ENCODE peak calls at places on chromosomes 1 and 21, in eight cellular contexts. One of them, this sample, is unnamed.
A peak's percentile ranks its signal among the peaks of the same experiment; 100 is the strongest.

GRCh38 chr21:44986471-44987291 is 46.9 kb downstream of the SLX9 start:
- DNase-seq in gastrocnemius medialis: no peak
- DNase-seq in H54: no peak
- DNase-seq in adrenal gland: no peak
- DNase-seq in prostate gland: no peak
- DNase-seq in body of pancreas: peak; percentile 9
- DNase-seq in GM12892: no peak
- DNase-seq in endothelial cell of umbilical vein: no peak
- DNase-seq in this sample: no peak

GRCh38 chr1:210527091-210527490 is 198.4 kb downstream of the HHAT start:
- DNase-seq in adrenal gland: no peak
- DNase-seq in prostate gland: no peak
- DNase-seq in gastrocnemius medialis: no peak
- DNase-seq in body of pancreas: no peak
- DNase-seq in endothelial cell of umbilical vein: no peak
- DNase-seq in GM12892: no peak
- DNase-seq in H54: no peak
- DNase-seq in this sample: no peak

GRCh38 chr21:32599146-32599925 is 12.8 kb downstream of the CFAP298 start:
- DNase-seq in H54: no peak
- DNase-seq in gastrocnemius medialis: no peak
- DNase-seq in endothelial cell of umbilical vein: no peak
- DNase-seq in adrenal gland: no peak
- DNase-seq in GM12892: no peak
- DNase-seq in prostate gland: no peak
- DNase-seq in body of pancreas: peak; percentile 65
- DNase-seq in this sample: no peak

GRCh38 chr1:5478156-5478695 is 514.0 kb downstream of the NPHP4 start:
- DNase-seq in adrenal gland: no peak
- DNase-seq in gastrocnemius medialis: no peak
- DNase-seq in body of pancreas: peak; percentile 38
- DNase-seq in H54: no peak
- DNase-seq in endothelial cell of umbilical vein: no peak
- DNase-seq in GM12892: no peak
- DNase-seq in prostate gland: no peak
- DNase-seq in this sample: no peak

GRCh38 chr1:119662034-119662437 is 14.0 kb upstream of the ZNF697 start:
- DNase-seq in endothelial cell of umbilical vein: no peak
- DNase-seq in body of pancreas: no peak
- DNase-seq in H54: no peak
- DNase-seq in GM12892: peak; percentile 16
- DNase-seq in adrenal gland: no peak
- DNase-seq in gastrocnemius medialis: no peak
- DNase-seq in prostate gland: no peak
- DNase-seq in this sample: no peak

GRCh38 chr1:78511334-78511733 is 20.6 kb downstream of the PTGFR start:
- DNase-seq in prostate gland: no peak
- DNase-seq in H54: no peak
- DNase-seq in endothelial cell of umbilical vein: no peak
- DNase-seq in body of pancreas: no peak
- DNase-seq in gastrocnemius medialis: no peak
- DNase-seq in adrenal gland: no peak
- DNase-seq in GM12892: no peak
- DNase-seq in this sample: no peak

GRCh38 chr1:44571712-44572571 is 102.3 kb downstream of the TMEM53 start:
- DNase-seq in endothelial cell of umbilical vein: peak; percentile 8
- DNase-seq in adrenal gland: no peak
- DNase-seq in prostate gland: no peak
- DNase-seq in body of pancreas: no peak
- DNase-seq in gastrocnemius medialis: no peak
- DNase-seq in H54: no peak
- DNase-seq in GM12892: no peak
- DNase-seq in this sample: peak; percentile 64

GRCh38 chr1:233183226-233184020 is 112.1 kb downstream of the PCNX2 start:
- DNase-seq in GM12892: no peak
- DNase-seq in endothelial cell of umbilical vein: no peak
- DNase-seq in prostate gland: no peak
- DNase-seq in gastrocnemius medialis: no peak
- DNase-seq in adrenal gland: no peak
- DNase-seq in body of pancreas: no peak
- DNase-seq in H54: no peak
- DNase-seq in this sample: no peak

GRCh38 chr1:39988618-39989343 is 33.8 kb downstream of the MFSD2A start:
- DNase-seq in prostate gland: peak; percentile 83
- DNase-seq in H54: no peak
- DNase-seq in adrenal gland: no peak
- DNase-seq in GM12892: no peak
- DNase-seq in body of pancreas: peak; percentile 26
- DNase-seq in endothelial cell of umbilical vein: peak; percentile 17
- DNase-seq in gastrocnemius medialis: no peak
- DNase-seq in this sample: no peak

GRCh38 chr21:46120301-46121285 is 22.7 kb downstream of the COL6A2 start:
- DNase-seq in body of pancreas: peak; percentile 7
- DNase-seq in H54: no peak
- DNase-seq in prostate gland: no peak
- DNase-seq in endothelial cell of umbilical vein: no peak
- DNase-seq in GM12892: peak; percentile 21
- DNase-seq in adrenal gland: peak; percentile 30
- DNase-seq in gastrocnemius medialis: no peak
- DNase-seq in this sample: no peak

GRCh38 chr1:81458186-81458585 is 342.5 kb upstream of the ADGRL2 start:
- DNase-seq in body of pancreas: no peak
- DNase-seq in H54: no peak
- DNase-seq in endothelial cell of umbilical vein: no peak
- DNase-seq in adrenal gland: no peak
- DNase-seq in gastrocnemius medialis: no peak
- DNase-seq in prostate gland: no peak
- DNase-seq in GM12892: no peak
- DNase-seq in this sample: no peak

GRCh38 chr1:40530735-40531380 is 579 bp upstream of the ZNF684 start:
- DNase-seq in GM12892: no peak
- DNase-seq in body of pancreas: no peak
- DNase-seq in gastrocnemius medialis: no peak
- DNase-seq in H54: no peak
- DNase-seq in endothelial cell of umbilical vein: no peak
- DNase-seq in adrenal gland: no peak
- DNase-seq in prostate gland: no peak
- DNase-seq in this sample: no peak

GRCh38 chr1:204672069-204672468 is 13.5 kb downstream of the LRRN2 start:
- DNase-seq in gastrocnemius medialis: no peak
- DNase-seq in prostate gland: no peak
- DNase-seq in adrenal gland: no peak
- DNase-seq in body of pancreas: no peak
- DNase-seq in endothelial cell of umbilical vein: no peak
- DNase-seq in H54: no peak
- DNase-seq in GM12892: no peak
- DNase-seq in this sample: no peak

GRCh38 chr1:206508956-206509355 is 1.6 kb downstream of the RASSF5 start:
- DNase-seq in prostate gland: peak; percentile 33
- DNase-seq in endothelial cell of umbilical vein: no peak
- DNase-seq in H54: no peak
- DNase-seq in body of pancreas: no peak
- DNase-seq in GM12892: no peak
- DNase-seq in adrenal gland: no peak
- DNase-seq in gastrocnemius medialis: no peak
- DNase-seq in this sample: no peak

GRCh38 chr1:206506405-206506802 is 927 bp upstream of the RASSF5 start:
- DNase-seq in prostate gland: no peak
- DNase-seq in gastrocnemius medialis: no peak
- DNase-seq in GM12892: no peak
- DNase-seq in H54: no peak
- DNase-seq in body of pancreas: no peak
- DNase-seq in adrenal gland: no peak
- DNase-seq in endothelial cell of umbilical vein: no peak
- DNase-seq in this sample: no peak

GRCh38 chr1:206508130-206508884 is 976 bp downstream of the RASSF5 start:
- DNase-seq in gastrocnemius medialis: no peak
- DNase-seq in prostate gland: no peak
- DNase-seq in GM12892: no peak
- DNase-seq in endothelial cell of umbilical vein: no peak
- DNase-seq in body of pancreas: peak; percentile 48
- DNase-seq in H54: no peak
- DNase-seq in adrenal gland: no peak
- DNase-seq in this sample: no peak

GRCh38 chr1:206506803-206507394 is 432 bp upstream of the RASSF5 start:
- DNase-seq in H54: no peak
- DNase-seq in prostate gland: no peak
- DNase-seq in adrenal gland: no peak
- DNase-seq in body of pancreas: no peak
- DNase-seq in endothelial cell of umbilical vein: no peak
- DNase-seq in GM12892: peak; percentile 49
- DNase-seq in gastrocnemius medialis: no peak
- DNase-seq in this sample: no peak

GRCh38 chr1:206507395-206508129 is at the start of gene RASSF5:
- DNase-seq in prostate gland: peak; percentile 89
- DNase-seq in GM12892: peak; percentile 81
- DNase-seq in adrenal gland: peak; percentile 94
- DNase-seq in endothelial cell of umbilical vein: peak; percentile 29
- DNase-seq in body of pancreas: peak; percentile 94
- DNase-seq in gastrocnemius medialis: peak; percentile 45
- DNase-seq in H54: peak; percentile 60
- DNase-seq in this sample: peak; percentile 46
- TF ChIP-seq POLR2A in prostate gland: peak; percentile 79
- TF ChIP-seq POLR2A in GM12892: peak; percentile 82
- TF ChIP-seq POLR2A in adrenal gland: peak; percentile 90
- TF ChIP-seq POLR2A in endothelial cell of umbilical vein: no peak
- TF ChIP-seq POLR2A in body of pancreas: peak; percentile 95
- TF ChIP-seq POLR2A in gastrocnemius medialis: peak; percentile 32
- TF ChIP-seq POLR2A in H54: peak; percentile 95
- TF ChIP-seq POLR2A in this sample: peak; percentile 39

DNA sequence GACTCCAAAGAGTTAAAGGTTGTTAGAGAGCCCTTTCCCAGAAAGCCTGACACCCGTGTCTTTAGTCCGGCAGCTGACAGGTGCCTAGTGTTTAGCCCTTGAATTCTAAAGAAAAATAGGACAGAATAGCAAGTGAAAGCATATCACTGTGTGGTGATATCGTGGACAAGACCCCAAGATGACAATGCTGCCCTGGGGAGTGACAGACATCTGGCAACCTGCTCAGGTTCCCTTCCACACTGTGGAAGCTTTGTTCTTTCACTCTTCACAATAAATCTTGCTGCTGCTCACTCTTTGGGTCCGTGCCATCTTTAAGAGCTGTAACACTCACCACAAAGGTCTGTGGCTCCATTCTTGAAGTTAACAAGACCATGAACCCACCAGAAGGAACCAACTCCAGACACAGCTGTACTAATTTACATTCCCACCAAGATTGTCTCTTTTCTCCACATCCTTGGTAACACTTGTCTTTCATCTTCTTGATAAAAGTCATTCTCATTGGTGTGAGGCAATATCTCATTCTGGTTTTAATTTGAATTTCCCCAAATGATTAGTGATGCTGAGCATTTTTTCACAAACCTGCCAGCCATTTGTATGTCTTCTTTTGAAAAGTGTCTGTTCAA is 107.6 kb upstream of the SGIP1 start:
- DNase-seq in gastrocnemius medialis: no peak
- DNase-seq in adrenal gland: no peak
- DNase-seq in prostate gland: no peak
- DNase-seq in endothelial cell of umbilical vein: no peak
- DNase-seq in body of pancreas: no peak
- DNase-seq in H54: no peak
- DNase-seq in GM12892: no peak
- DNase-seq in this sample: no peak
- TF ChIP-seq POLR2A in gastrocnemius medialis: no peak
- TF ChIP-seq POLR2A in adrenal gland: no peak
- TF ChIP-seq POLR2A in prostate gland: no peak
- TF ChIP-seq POLR2A in endothelial cell of umbilical vein: no peak
- TF ChIP-seq POLR2A in body of pancreas: no peak
- TF ChIP-seq POLR2A in H54: no peak
- TF ChIP-seq POLR2A in GM12892: no peak
- TF ChIP-seq POLR2A in this sample: no peak

DNA sequence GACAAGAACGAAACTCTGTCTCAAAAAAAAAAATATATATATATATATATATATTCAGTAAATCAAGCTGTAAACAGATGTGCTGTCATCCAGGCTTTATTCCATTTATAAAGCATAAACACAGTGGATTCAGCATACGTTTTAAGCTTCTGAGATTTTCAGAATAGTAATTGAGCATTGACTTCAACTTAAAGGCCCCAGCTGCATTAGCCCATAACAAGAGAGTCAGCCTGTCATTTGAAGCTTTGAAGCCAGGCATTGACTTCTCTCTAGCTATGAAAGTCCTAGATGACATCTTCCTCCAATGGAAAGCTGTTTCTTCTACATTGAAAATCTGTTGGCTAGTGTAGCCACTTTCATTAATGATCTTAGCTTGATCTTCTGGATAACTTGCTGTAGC is 6.6 kb downstream of the KPNA6 start:
- DNase-seq in GM12892: no peak
- DNase-seq in H54: no peak
- DNase-seq in gastrocnemius medialis: no peak
- DNase-seq in prostate gland: no peak
- DNase-seq in body of pancreas: no peak
- DNase-seq in adrenal gland: no peak
- DNase-seq in endothelial cell of umbilical vein: no peak
- DNase-seq in this sample: no peak
- TF ChIP-seq POLR2A in GM12892: no peak
- TF ChIP-seq POLR2A in H54: no peak
- TF ChIP-seq POLR2A in gastrocnemius medialis: no peak
- TF ChIP-seq POLR2A in prostate gland: no peak
- TF ChIP-seq POLR2A in body of pancreas: no peak
- TF ChIP-seq POLR2A in adrenal gland: no peak
- TF ChIP-seq POLR2A in endothelial cell of umbilical vein: no peak
- TF ChIP-seq POLR2A in this sample: no peak

DNA sequence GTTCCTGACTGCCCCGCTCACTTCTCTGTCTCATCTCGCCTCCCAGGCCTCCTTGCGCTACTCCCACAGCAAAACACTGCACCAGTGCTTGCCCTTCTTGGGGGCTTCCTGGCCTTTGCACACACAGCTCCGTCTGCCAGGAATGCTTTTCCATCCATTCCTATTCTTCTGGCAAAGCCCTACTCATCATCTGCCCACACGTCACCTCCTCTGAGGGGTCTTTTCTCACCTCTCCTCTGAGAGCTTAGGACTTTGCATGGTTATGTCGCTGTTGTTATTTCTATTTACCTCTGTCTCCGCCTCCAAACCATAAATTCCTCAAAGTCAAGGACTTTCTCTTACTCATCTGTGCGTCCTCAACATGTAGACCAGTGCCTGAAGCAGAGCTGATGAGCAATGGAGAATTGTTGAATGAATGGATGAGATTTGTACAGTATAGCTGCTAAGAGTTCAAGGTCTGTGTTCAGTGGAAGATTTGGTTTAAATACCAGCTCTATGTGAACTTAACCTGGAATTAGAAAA is 26.4 kb upstream of the BTG2 start:
- DNase-seq in adrenal gland: no peak
- DNase-seq in body of pancreas: no peak
- DNase-seq in gastrocnemius medialis: no peak
- DNase-seq in prostate gland: no peak
- DNase-seq in endothelial cell of umbilical vein: no peak
- DNase-seq in GM12892: no peak
- DNase-seq in H54: no peak
- DNase-seq in this sample: no peak
- TF ChIP-seq POLR2A in adrenal gland: no peak
- TF ChIP-seq POLR2A in body of pancreas: no peak
- TF ChIP-seq POLR2A in gastrocnemius medialis: peak; percentile 28
- TF ChIP-seq POLR2A in prostate gland: no peak
- TF ChIP-seq POLR2A in endothelial cell of umbilical vein: no peak
- TF ChIP-seq POLR2A in GM12892: no peak
- TF ChIP-seq POLR2A in H54: no peak
- TF ChIP-seq POLR2A in this sample: no peak

GRCh38 chr21:30216041-30216723 is at the start of gene CLDN8:
- DNase-seq in adrenal gland: no peak
- DNase-seq in gastrocnemius medialis: no peak
- DNase-seq in endothelial cell of umbilical vein: no peak
- DNase-seq in H54: no peak
- DNase-seq in GM12892: no peak
- DNase-seq in body of pancreas: peak; percentile 46
- DNase-seq in prostate gland: peak; percentile 94
- DNase-seq in this sample: no peak
- TF ChIP-seq POLR2A in adrenal gland: no peak
- TF ChIP-seq POLR2A in gastrocnemius medialis: no peak
- TF ChIP-seq POLR2A in endothelial cell of umbilical vein: no peak
- TF ChIP-seq POLR2A in H54: no peak
- TF ChIP-seq POLR2A in GM12892: no peak
- TF ChIP-seq POLR2A in body of pancreas: no peak
- TF ChIP-seq POLR2A in prostate gland: no peak
- TF ChIP-seq POLR2A in this sample: no peak